ENCODE peak calls at places on chromosomes 7 and 10, in four cellular contexts. F, G, D and J are unnamed samples.

GRCh38 chr10:16799621-16800020 is 17.6 kb downstream of the RSU1 start:
- DNase-seq in F (no peak), G (no peak), D (no peak), J (no peak)

GRCh38 chr7:104039363-104039762 is 49.9 kb upstream of the RELN start:
- DNase-seq in F (no peak), G (no peak), D (no peak), J (no peak)

GRCh38 chr7:117098457-117098856 is 145.2 kb downstream of the ST7 start:
- DNase-seq in F (no peak), G (no peak), D (no peak), J (no peak)

GRCh38 chr10:132204781-132205473 is 18.2 kb downstream of the DPYSL4 start:
- DNase-seq in F (no peak), G (no peak), D (peak), J (peak)

GRCh38 chr7:101216001-101216859 is 1.2 kb downstream of the PLOD3 start:
- DNase-seq in F (no peak), G (no peak), D (no peak), J (no peak)

GRCh38 chr10:112826018-112826697 is 123.9 kb upstream of the TCF7L2 start:
- DNase-seq in F (no peak), G (no peak), D (no peak), J (no peak)

GRCh38 chr7:40199076-40199802 is 64.4 kb downstream of the SUGCT start:
- DNase-seq in F (no peak), G (no peak), D (no peak), J (no peak)

GRCh38 chr7:45259966-45260646 is 102.5 kb downstream of the RAMP3 start:
- DNase-seq in F (peak), G (peak), D (peak), J (peak)

GRCh38 chr10:2925631-2926030 is 141.7 kb upstream of the PFKP start:
- DNase-seq in F (peak), G (no peak), D (peak), J (no peak)

GRCh38 chr7:54111850-54112249 is 430.3 kb upstream of the VSTM2A start:
- DNase-seq in F (no peak), G (no peak), D (no peak), J (peak)

GRCh38 chr7:77759294-77759889 is 38.8 kb downstream of the TMEM60 start:
- DNase-seq in F (peak), G (peak), D (peak), J (peak)

GRCh38 chr10:71234970-71235681 is 22.8 kb downstream of the UNC5B start:
- DNase-seq in F (peak), G (no peak), D (peak), J (peak)

GRCh38 chr7:134589491-134589941 is 40.6 kb downstream of the AKR1B15 start:
- DNase-seq in F (no peak), G (no peak), D (no peak), J (no peak)

GRCh38 chr10:22712959-22713852 is 1.2 kb downstream of the PIP4K2A start:
- DNase-seq in F (no peak), G (peak), D (peak), J (peak)

GRCh38 chr7:38411404-38411803 is 138.0 kb upstream of the TARP start:
- DNase-seq in F (no peak), G (no peak), D (no peak), J (peak)

GRCh38 chr10:119253433-119254174 is 46.2 kb downstream of the GRK5 start:
- DNase-seq in F (peak), G (no peak), D (peak), J (no peak)

GRCh38 chr10:112845145-112845544 is 104.9 kb upstream of the TCF7L2 start:
- DNase-seq in F (no peak), G (no peak), D (no peak), J (no peak)

GRCh38 chr10:5619366-5620211 is 46.8 kb downstream of the ASB13 start:
- DNase-seq in F (no peak), G (no peak), D (no peak), J (no peak)

GRCh38 chr10:100670368-100670767 is 75.0 kb upstream of the PAX2 start:
- DNase-seq in F (no peak), G (no peak), D (no peak), J (no peak)

GRCh38 chr10:87651801-87652200 is 7.9 kb upstream of the PAPSS2 start:
- DNase-seq in F (no peak), G (no peak), D (no peak), J (no peak)

GRCh38 chr7:99030145-99030856 is 113.6 kb downstream of the SMURF1 start:
- DNase-seq in F (no peak), G (no peak), D (no peak), J (no peak)

GRCh38 chr10:90418869-90419652 is 438.8 kb downstream of the HTR7 start:
- DNase-seq in F (no peak), G (no peak), D (no peak), J (no peak)

GRCh38 chr7:47889723-47890122 is 58.5 kb downstream of the PKD1L1 start:
- DNase-seq in F (no peak), G (no peak), D (no peak), J (no peak)

GRCh38 chr7:100693312-100694195 is 496 bp downstream of the GIGYF1 start:
- DNase-seq in F (no peak), G (no peak), D (no peak), J (peak)

GRCh38 chr7:18495412-18496335 is at the start of gene HDAC9:
- DNase-seq in F (peak), G (peak), D (peak), J (peak)

GRCh38 chr10:10872035-10872673 is 145.5 kb upstream of the CELF2 start:
- DNase-seq in F (no peak), G (no peak), D (no peak), J (no peak)

GRCh38 chr10:124574456-124575070 is 112.9 kb downstream of the LHPP start:
- DNase-seq in F (no peak), G (no peak), D (no peak), J (peak)

GRCh38 chr7:155744931-155745683 is 67.2 kb downstream of the SHH start:
- DNase-seq in F (no peak), G (no peak), D (no peak), J (no peak)

GRCh38 chr10:132399117-132400035 is 2.4 kb downstream of the PWWP2B start:
- DNase-seq in F (peak), G (no peak), D (no peak), J (peak)

GRCh38 chr7:29017666-29018065 is 59.5 kb upstream of the TRIL start:
- DNase-seq in F (no peak), G (no peak), D (no peak), J (no peak)

GRCh38 chr10:5776150-5776880 is 36.9 kb downstream of the GDI2 start:
- DNase-seq in F (no peak), G (no peak), D (no peak), J (no peak)

GRCh38 chr7:1458676-1459511 is at the start of gene MICALL2:
- DNase-seq in F (peak), G (no peak), D (peak), J (peak)

GRCh38 chr10:100847440-100847839 is 65.3 kb upstream of the SLF2 start:
- DNase-seq in F (no peak), G (no peak), D (no peak), J (no peak)

GRCh38 chr10:93063977-93064660 is 3.5 kb downstream of the CYP26C1 start:
- DNase-seq in F (no peak), G (no peak), D (no peak), J (no peak)

GRCh38 chr10:93064874-93065660 is 4.5 kb downstream of the CYP26C1 start:
- DNase-seq in F (no peak), G (no peak), D (no peak), J (no peak)

GRCh38 chr10:93066544-93066913 is 5.9 kb downstream of the CYP26C1 start:
- DNase-seq in F (no peak), G (no peak), D (no peak), J (no peak)

GRCh38 chr10:93067443-93068365 is 6.0 kb upstream of the CYP26A1 start:
- DNase-seq in F (no peak), G (no peak), D (no peak), J (no peak)

DNA sequence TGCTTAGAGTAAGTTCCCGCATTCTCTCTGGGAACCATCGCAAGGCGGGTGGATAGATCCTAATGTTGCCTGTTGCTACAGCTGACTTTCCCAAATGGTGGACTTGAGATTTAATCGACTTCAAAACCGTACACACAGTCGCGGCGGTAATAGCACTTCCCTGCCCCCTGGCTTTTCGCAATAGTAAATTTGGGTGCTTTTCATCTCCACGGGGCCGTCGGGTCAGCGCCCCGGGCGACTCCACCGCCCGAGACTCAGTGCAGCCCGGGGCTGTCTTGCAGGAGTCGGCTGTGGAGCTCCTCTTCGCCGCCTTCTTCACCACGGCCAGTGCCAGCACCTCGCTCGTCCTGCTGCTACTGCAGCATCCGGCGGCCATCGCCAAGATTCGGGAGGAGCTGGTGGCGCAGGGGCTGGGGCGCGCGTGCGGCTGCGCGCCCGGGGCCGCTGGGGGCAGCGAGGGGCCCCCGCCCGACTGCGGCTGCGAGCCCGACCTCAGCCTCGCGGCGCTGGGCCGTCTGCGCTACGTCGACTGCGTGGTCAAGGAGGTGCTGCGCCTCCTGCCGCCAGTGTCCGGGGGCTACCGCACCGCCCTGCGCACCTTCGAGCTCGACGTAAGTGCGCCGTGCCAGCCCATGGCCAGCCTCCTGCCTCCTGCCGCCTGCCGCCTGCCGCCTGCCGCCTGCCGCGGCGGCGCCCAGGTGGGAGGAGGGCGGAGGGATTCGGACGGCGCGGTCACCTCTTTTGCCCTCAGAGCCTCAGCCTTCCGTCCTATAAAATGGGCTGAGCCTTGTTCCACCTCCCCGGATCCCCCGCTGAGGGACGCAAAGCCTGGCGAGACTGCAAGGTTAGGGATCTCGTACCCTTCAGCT is 5.3 kb downstream of the CYP26C1 start:
- DNase-seq in F (no peak), G (no peak), D (no peak), J (peak)
- TF ChIP-seq CTCF in F (no peak), G (no peak), D (no peak), J (no peak)

GRCh38 chr10:101986277-101986971 is 69.5 kb downstream of the ARMH3 start:
- DNase-seq in F (no peak), G (no peak), D (peak), J (no peak)
- TF ChIP-seq CTCF in F (no peak), G (no peak), D (no peak), J (no peak)

GRCh38 chr7:12687213-12688171 is at the start of gene ARL4A:
- DNase-seq in F (peak), G (peak), D (peak), J (peak)
- TF ChIP-seq CTCF in F (no peak), G (no peak), D (no peak), J (no peak)

GRCh38 chr7:8260871-8261707 is 878 bp downstream of the ICA1 start:
- DNase-seq in F (peak), G (no peak), D (peak), J (peak)
- TF ChIP-seq CTCF in F (no peak), G (peak), D (no peak), J (no peak)

GRCh38 chr10:75019360-75019759 is 92.1 kb upstream of the SAMD8 start:
- DNase-seq in F (no peak), G (no peak), D (no peak), J (no peak)
- TF ChIP-seq CTCF in F (no peak), G (peak), D (peak), J (no peak)

GRCh38 chr7:93799750-93800357 is 90.7 kb downstream of the TFPI2 start:
- DNase-seq in F (no peak), G (no peak), D (no peak), J (no peak)
- TF ChIP-seq CTCF in F (no peak), G (peak), D (peak), J (peak)

GRCh38 chr7:79741684-79742083 is 288.2 kb upstream of the MAGI2 start:
- DNase-seq in F (no peak), G (no peak), D (no peak), J (no peak)
- TF ChIP-seq CTCF in F (no peak), G (peak), D (peak), J (no peak)

GRCh38 chr7:36984710-36985308 is 260.5 kb upstream of the AOAH start:
- DNase-seq in F (no peak), G (no peak), D (no peak), J (no peak)

GRCh38 chr7:36984051-36984492 is 259.8 kb upstream of the AOAH start:
- DNase-seq in F (no peak), G (no peak), D (no peak), J (no peak)

GRCh38 chr7:36986429-36987362 is 262.4 kb upstream of the AOAH start:
- DNase-seq in F (peak), G (peak), D (peak), J (peak)

GRCh38 chr7:36985866-36986402 is 261.6 kb upstream of the AOAH start:
- DNase-seq in F (no peak), G (no peak), D (peak), J (no peak)

DNA sequence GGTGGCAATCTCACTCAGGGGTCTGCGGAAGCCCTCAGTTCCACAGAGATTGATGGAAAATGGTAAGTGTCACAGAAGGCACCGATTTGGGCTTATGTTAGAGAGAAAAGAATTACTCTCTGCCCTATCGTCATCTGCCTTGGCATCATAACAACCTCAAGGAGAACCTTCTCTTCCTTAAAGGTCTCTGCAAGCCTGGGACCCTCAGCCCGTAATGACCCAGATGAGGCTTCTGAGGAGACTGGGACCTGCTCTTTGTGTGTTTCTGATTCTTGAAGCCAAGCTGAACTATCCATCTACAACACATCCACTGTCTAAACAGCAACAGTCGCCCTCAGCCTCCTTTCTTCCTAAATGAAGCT is 263.1 kb upstream of the AOAH start:
- DNase-seq in F (no peak), G (no peak), D (no peak), J (no peak)
- TF ChIP-seq CTCF in F (no peak), G (no peak), D (no peak), J (peak)

GRCh38 chr7:2569421-2569820 is 10.6 kb downstream of the IQCE start:
- DNase-seq in F (no peak), G (no peak), D (no peak), J (no peak)

GRCh38 chr7:2568521-2569223 is 9.9 kb downstream of the IQCE start:
- DNase-seq in F (no peak), G (no peak), D (no peak), J (no peak)

GRCh38 chr7:2566890-2567662 is 8.3 kb downstream of the IQCE start:
- DNase-seq in F (no peak), G (no peak), D (no peak), J (no peak)

GRCh38 chr7:2566348-2566889 is 7.6 kb downstream of the IQCE start:
- DNase-seq in F (no peak), G (no peak), D (no peak), J (no peak)

GRCh38 chr7:2567663-2568238 is 9.0 kb downstream of the IQCE start:
- DNase-seq in F (no peak), G (no peak), D (peak), J (no peak)
- TF ChIP-seq CTCF in F (peak), G (peak), D (peak), J (no peak)

DNA sequence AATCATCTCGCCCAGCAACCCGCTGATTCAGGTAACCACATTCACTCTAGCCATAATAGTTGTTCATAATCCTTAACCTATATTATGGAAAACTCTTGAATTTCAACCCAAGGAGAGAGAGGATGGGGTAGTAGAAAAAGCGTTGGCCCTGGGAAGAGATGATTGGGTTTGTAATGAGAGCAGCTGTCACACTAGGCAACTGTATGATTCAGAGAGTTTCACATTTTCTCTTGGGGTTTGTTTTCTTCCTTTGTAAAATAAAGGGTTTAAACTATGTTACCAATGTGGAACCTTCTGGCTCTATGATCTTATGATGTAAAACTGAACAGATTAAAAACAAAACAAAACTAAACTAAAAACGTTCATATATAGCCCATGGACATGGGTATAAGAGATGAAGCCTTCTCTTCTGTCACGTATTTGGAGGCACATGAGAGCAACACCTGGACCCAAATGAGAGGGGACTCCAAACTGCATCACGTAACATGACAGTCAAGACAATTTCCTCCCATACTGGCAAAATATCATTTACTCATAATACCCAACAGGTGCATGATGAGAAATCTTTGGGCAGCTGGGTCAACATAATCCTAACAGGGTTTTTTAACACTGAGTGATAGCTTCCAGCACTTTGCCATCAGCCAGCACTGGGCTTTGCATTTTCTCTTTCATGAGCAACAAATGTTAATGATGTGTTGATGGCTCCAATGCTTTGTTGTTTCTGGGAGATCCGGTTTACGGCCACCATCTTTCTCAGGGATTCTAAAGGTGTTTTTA is 705.4 kb upstream of the IGFBP3 start:
- DNase-seq in F (no peak), G (no peak), D (no peak), J (no peak)
- TF ChIP-seq CTCF in F (no peak), G (no peak), D (no peak), J (no peak)